ENCODE peak calls at places on chromosome 10, in eight cellular contexts. N is hepatocyte; S is PC-9; B is fibroblast of lung; W is effector memory CD4-positive, alpha-beta T cell; P is IMR-90; K is heart left ventricle; H is iPS DF 6.9. M is an unnamed sample.

GRCh38 chr10:59905066-59905734 is 1.2 kb downstream of the CCDC6 start:
- DNase-seq in N (peak), S (no peak), B (no peak), W (no peak), P (peak), K (peak), H (no peak), M (no peak)

GRCh38 chr10:8962249-8962648 is 907.8 kb downstream of the GATA3 start:
- DNase-seq in N (peak), S (peak), B (no peak), W (no peak), P (no peak), K (no peak), H (no peak), M (no peak)

GRCh38 chr10:10818082-10818481 is 199.6 kb upstream of the CELF2 start:
- DNase-seq in N (no peak), S (no peak), B (peak), W (no peak), P (peak), K (no peak), H (no peak), M (no peak)

GRCh38 chr10:6478722-6479121 is 101.4 kb downstream of the PRKCQ start:
- DNase-seq in N (no peak), S (no peak), B (no peak), W (no peak), P (no peak), K (no peak), H (peak), M (no peak)

GRCh38 chr10:121449457-121450045 is 148.7 kb downstream of the FGFR2 start:
- DNase-seq in N (no peak), S (no peak), B (no peak), W (no peak), P (no peak), K (no peak), H (no peak), M (no peak)

GRCh38 chr10:10902951-10903350 is 114.7 kb upstream of the CELF2 start:
- DNase-seq in N (no peak), S (no peak), B (no peak), W (no peak), P (peak), K (no peak), H (no peak), M (no peak)

GRCh38 chr10:60944159-60944909 is at the start of gene RHOBTB1:
- DNase-seq in N (peak), S (peak), B (peak), W (no peak), P (peak), K (peak), H (no peak), M (no peak)

GRCh38 chr10:59337254-59337653 is 25.1 kb downstream of the FAM13C start:
- DNase-seq in N (peak), S (no peak), B (peak), W (no peak), P (peak), K (no peak), H (no peak), M (no peak)

GRCh38 chr10:11167233-11167979 is 149.7 kb downstream of the CELF2 start:
- DNase-seq in N (no peak), S (no peak), B (no peak), W (no peak), P (no peak), K (no peak), H (no peak), M (no peak)

GRCh38 chr10:121594623-121595320 is 3.5 kb downstream of the FGFR2 start:
- DNase-seq in N (no peak), S (no peak), B (no peak), W (no peak), P (no peak), K (no peak), H (no peak), M (no peak)

GRCh38 chr10:74039561-74040145 is 41.7 kb downstream of the VCL start:
- DNase-seq in N (no peak), S (no peak), B (peak), W (no peak), P (peak), K (no peak), H (no peak), M (no peak)

GRCh38 chr10:11573497-11573896 is 38.0 kb downstream of the USP6NL start:
- DNase-seq in N (no peak), S (no peak), B (peak), W (no peak), P (peak), K (no peak), H (no peak), M (no peak)

GRCh38 chr10:95181731-95182130 is 12.3 kb upstream of the ACSM6 start:
- DNase-seq in N (no peak), S (no peak), B (peak), W (no peak), P (peak), K (no peak), H (no peak), M (no peak)

GRCh38 chr10:119478111-119479047 is 64.1 kb downstream of the RGS10 start:
- DNase-seq in N (no peak), S (no peak), B (no peak), W (no peak), P (no peak), K (no peak), H (no peak), M (peak)

GRCh38 chr10:78401882-78402367 is 368.3 kb downstream of the RPS24 start:
- DNase-seq in N (peak), S (no peak), B (peak), W (no peak), P (no peak), K (no peak), H (no peak), M (no peak)

GRCh38 chr10:21532694-21533576 is 1.1 kb upstream of the MLLT10 start:
- DNase-seq in N (no peak), S (no peak), B (no peak), W (no peak), P (no peak), K (no peak), H (no peak), M (no peak)

GRCh38 chr10:124318076-124318475 is 100.6 kb downstream of the OAT start:
- DNase-seq in N (no peak), S (no peak), B (no peak), W (no peak), P (no peak), K (no peak), H (no peak), M (no peak)

GRCh38 chr10:3807221-3807927 is 22.4 kb upstream of the KLF6 start:
- DNase-seq in N (no peak), S (no peak), B (no peak), W (no peak), P (no peak), K (no peak), H (no peak), M (no peak)

GRCh38 chr10:18527692-18528091 is 123.7 kb downstream of the NSUN6 start:
- DNase-seq in N (no peak), S (no peak), B (no peak), W (no peak), P (peak), K (no peak), H (no peak), M (no peak)

GRCh38 chr10:1420663-1421362 is 316.5 kb downstream of the ADARB2 start:
- DNase-seq in N (peak), S (no peak), B (peak), W (no peak), P (no peak), K (peak), H (peak), M (peak)

GRCh38 chr10:127600479-127600878 is 51.4 kb downstream of the NPS start:
- DNase-seq in N (no peak), S (no peak), B (no peak), W (no peak), P (no peak), K (no peak), H (peak), M (no peak)

GRCh38 chr10:102678842-102679289 is 34.6 kb downstream of the TRIM8 start:
- DNase-seq in N (peak), S (no peak), B (peak), W (no peak), P (peak), K (peak), H (peak), M (no peak)

GRCh38 chr10:4109469-4109868 is 324.5 kb upstream of the KLF6 start:
- DNase-seq in N (no peak), S (no peak), B (peak), W (no peak), P (peak), K (no peak), H (no peak), M (no peak)

GRCh38 chr10:86747796-86748581 is 8.4 kb upstream of the BMPR1A start:
- DNase-seq in N (no peak), S (no peak), B (peak), W (no peak), P (peak), K (no peak), H (no peak), M (no peak)

GRCh38 chr10:115956225-115957009 is 316.6 kb downstream of the GFRA1 start:
- DNase-seq in N (no peak), S (no peak), B (no peak), W (no peak), P (peak), K (no peak), H (no peak), M (no peak)

GRCh38 chr10:114682532-114682931 is 24.5 kb upstream of the ABLIM1 start:
- DNase-seq in N (no peak), S (no peak), B (no peak), W (no peak), P (no peak), K (no peak), H (no peak), M (no peak)

GRCh38 chr10:118628397-118628796 is 32.9 kb upstream of the PRLHR start:
- DNase-seq in N (no peak), S (no peak), B (no peak), W (no peak), P (no peak), K (no peak), H (no peak), M (no peak)

DNA sequence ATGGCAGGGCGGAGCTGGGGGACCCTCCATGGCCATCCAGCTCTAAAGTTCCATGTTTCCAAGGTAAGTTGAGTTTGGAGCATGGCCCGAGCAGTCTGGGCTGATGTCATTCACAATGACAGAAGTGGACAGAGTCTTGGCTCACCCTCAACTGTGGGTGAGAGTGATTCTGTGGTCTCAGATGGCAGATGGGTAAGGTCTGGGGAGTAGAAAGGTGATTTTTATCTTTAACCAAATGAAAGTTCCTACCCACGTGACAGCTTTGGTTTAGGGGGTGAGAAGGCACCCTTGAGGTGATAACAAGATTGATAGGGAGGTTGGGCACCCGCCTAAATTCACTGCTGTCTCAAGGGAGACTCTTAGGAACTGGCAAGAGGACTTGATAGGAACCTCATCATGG is 57.6 kb upstream of the PDZD8 start:
- DNase-seq in N (no peak), S (no peak), B (no peak), W (no peak), P (no peak), K (no peak), H (no peak), M (no peak)
- H3K27ac ChIP-seq in N (no peak), S (no peak), B (no peak), W (no peak), P (no peak), K (no peak), H (no peak), M (no peak)

GRCh38 chr10:131980757-131981428 is 830 bp downstream of the BNIP3 start:
- DNase-seq in N (peak), S (no peak), B (no peak), W (no peak), P (no peak), K (no peak), H (no peak), M (no peak)

GRCh38 chr10:131980321-131980720 is 1.4 kb downstream of the BNIP3 start:
- DNase-seq in N (no peak), S (no peak), B (no peak), W (no peak), P (no peak), K (no peak), H (no peak), M (no peak)

GRCh38 chr10:131979336-131979735 is 2.4 kb downstream of the BNIP3 start:
- DNase-seq in N (no peak), S (no peak), B (no peak), W (no peak), P (no peak), K (no peak), H (no peak), M (no peak)

GRCh38 chr10:131978851-131979250 is 2.9 kb downstream of the BNIP3 start:
- DNase-seq in N (no peak), S (no peak), B (no peak), W (no peak), P (no peak), K (no peak), H (no peak), M (no peak)

DNA sequence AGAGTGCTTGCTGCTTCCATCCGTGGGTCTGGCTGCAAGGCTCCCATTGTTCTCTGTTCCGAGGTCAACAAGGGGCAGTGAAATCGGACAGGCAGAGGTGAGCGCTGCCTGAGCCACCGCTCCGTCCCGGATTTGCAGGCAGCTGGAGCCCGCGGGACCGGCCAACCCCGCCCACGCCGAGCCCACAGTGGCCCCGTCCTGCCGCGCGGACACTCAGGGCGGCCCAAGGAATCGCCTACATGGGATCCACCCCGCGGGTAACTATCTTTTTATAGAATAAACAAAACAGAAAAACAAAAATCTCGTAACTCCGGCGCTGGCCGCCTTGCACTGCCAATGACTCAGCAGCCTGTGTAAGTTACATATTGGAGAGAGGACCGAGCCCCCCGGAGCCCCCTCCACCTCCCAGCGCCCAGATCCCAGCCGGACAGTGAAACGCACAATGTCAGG is 1.9 kb downstream of the BNIP3 start:
- DNase-seq in N (peak), S (no peak), B (peak), W (no peak), P (peak), K (peak), H (no peak), M (no peak)
- H3K4me3 ChIP-seq in N (no peak), S (no peak), B (peak), W (no peak), P (peak), K (peak), H (no peak), M (no peak)

GRCh38 chr10:72015868-72016267 is 51.7 kb downstream of the CHST3 start:
- DNase-seq in N (no peak), S (no peak), B (no peak), W (no peak), P (no peak), K (no peak), H (no peak), M (no peak)
- H3K27ac ChIP-seq in N (peak), S (no peak), B (no peak), W (no peak), P (no peak), K (peak), H (no peak), M (no peak)

GRCh38 chr10:49682879-49683278 is 3.4 kb downstream of the C10orf53 start:
- DNase-seq in N (no peak), S (no peak), B (no peak), W (no peak), P (no peak), K (no peak), H (no peak), M (no peak)
- H3K4me3 ChIP-seq in N (no peak), S (no peak), B (no peak), W (no peak), P (no peak), K (no peak), H (no peak), M (no peak)

M was measured in CD8-positive, alpha-beta memory T cell.